ENCODE peak calls at places on chromosomes 16 and 17, in six cellular contexts. One of them, this sample, is unnamed.
A peak's percentile ranks its signal among the peaks of the same experiment; 100 is the strongest.

GRCh38 chr16:11742041-11742535 is 569 bp downstream of the TXNDC11 start:
- DNase-seq in GOT3: no peak
- DNase-seq in GM10248: peak; percentile 40
- DNase-seq in EH: peak; percentile 32
- DNase-seq in tibial artery: peak; percentile 77
- DNase-seq in activated T-helper 1 cell treated with Interleukin-2 at 50 U/mL for 16 hours: peak; percentile 30
- DNase-seq in this sample: peak; percentile 33

GRCh38 chr17:34370997-34371395 is 8.0 kb upstream of the CCL1 start:
- DNase-seq in activated T-helper 1 cell treated with Interleukin-2 at 50 U/mL for 16 hours: no peak
- DNase-seq in tibial artery: no peak
- DNase-seq in GOT3: no peak
- DNase-seq in GM10248: no peak
- DNase-seq in EH: peak; percentile 57
- DNase-seq in this sample: no peak

GRCh38 chr17:59874366-59874765 is 18.4 kb downstream of the TUBD1 start:
- DNase-seq in tibial artery: no peak
- DNase-seq in activated T-helper 1 cell treated with Interleukin-2 at 50 U/mL for 16 hours: no peak
- DNase-seq in EH: no peak
- DNase-seq in GM10248: no peak
- DNase-seq in GOT3: no peak
- DNase-seq in this sample: no peak

GRCh38 chr17:8818654-8819330 is 19.6 kb upstream of the MFSD6L start:
- DNase-seq in tibial artery: no peak
- DNase-seq in activated T-helper 1 cell treated with Interleukin-2 at 50 U/mL for 16 hours: no peak
- DNase-seq in GOT3: no peak
- DNase-seq in GM10248: no peak
- DNase-seq in EH: no peak
- DNase-seq in this sample: no peak

GRCh38 chr16:13919683-13920509 is at the start of gene ERCC4:
- DNase-seq in activated T-helper 1 cell treated with Interleukin-2 at 50 U/mL for 16 hours: peak; percentile 96
- DNase-seq in GOT3: peak; percentile 93
- DNase-seq in tibial artery: peak; percentile 100
- DNase-seq in GM10248: peak; percentile 99
- DNase-seq in EH: peak; percentile 99
- DNase-seq in this sample: peak; percentile 98

GRCh38 chr17:45783593-45784292 is 377 bp upstream of the CRHR1 start:
- DNase-seq in GM10248: no peak
- DNase-seq in EH: no peak
- DNase-seq in GOT3: no peak
- DNase-seq in tibial artery: no peak
- DNase-seq in activated T-helper 1 cell treated with Interleukin-2 at 50 U/mL for 16 hours: no peak
- DNase-seq in this sample: no peak

GRCh38 chr17:68449021-68449739 is 8.1 kb downstream of the WIPI1 start:
- DNase-seq in GM10248: no peak
- DNase-seq in GOT3: no peak
- DNase-seq in EH: no peak
- DNase-seq in tibial artery: peak; percentile 32
- DNase-seq in activated T-helper 1 cell treated with Interleukin-2 at 50 U/mL for 16 hours: no peak
- DNase-seq in this sample: no peak

GRCh38 chr16:68645494-68646388 is 631 bp downstream of the CDH3 start:
- DNase-seq in GOT3: no peak
- DNase-seq in EH: no peak
- DNase-seq in tibial artery: no peak
- DNase-seq in GM10248: no peak
- DNase-seq in activated T-helper 1 cell treated with Interleukin-2 at 50 U/mL for 16 hours: no peak
- DNase-seq in this sample: no peak

GRCh38 chr17:34456121-34456520 is 93.1 kb upstream of the CCL1 start:
- DNase-seq in tibial artery: no peak
- DNase-seq in activated T-helper 1 cell treated with Interleukin-2 at 50 U/mL for 16 hours: no peak
- DNase-seq in GM10248: no peak
- DNase-seq in EH: no peak
- DNase-seq in GOT3: no peak
- DNase-seq in this sample: no peak

GRCh38 chr17:27390540-27390939 is 65.7 kb upstream of the KSR1 start:
- DNase-seq in EH: no peak
- DNase-seq in activated T-helper 1 cell treated with Interleukin-2 at 50 U/mL for 16 hours: no peak
- DNase-seq in GM10248: no peak
- DNase-seq in tibial artery: no peak
- DNase-seq in GOT3: no peak
- DNase-seq in this sample: no peak

GRCh38 chr17:13031718-13032350 is 14.0 kb upstream of the ELAC2 start:
- DNase-seq in tibial artery: no peak
- DNase-seq in EH: peak; percentile 60
- DNase-seq in GM10248: peak; percentile 64
- DNase-seq in GOT3: no peak
- DNase-seq in activated T-helper 1 cell treated with Interleukin-2 at 50 U/mL for 16 hours: peak; percentile 7
- DNase-seq in this sample: peak; percentile 28

This sample was measured in activated T-helper 9 cell treated with anti-CD3 and anti-CD28 coated beads, Interleukin-2, amount 50 U/mL, for 16 hours.